ENCODE peak calls at places on chromosomes 4 and X, in four cellular contexts. One of them, this sample, is unnamed.

GRCh38 chrX:123673813-123674212 is 59.0 kb downstream of the THOC2 start:
- DNase-seq in body of pancreas: no peak
- DNase-seq in AG04450: no peak
- DNase-seq in psoas muscle: no peak
- DNase-seq in this sample: no peak

GRCh38 chr4:139585468-139585867 is 29.4 kb upstream of the SETD7 start:
- DNase-seq in body of pancreas: no peak
- DNase-seq in AG04450: no peak
- DNase-seq in psoas muscle: no peak
- DNase-seq in this sample: no peak

GRCh38 chr4:189940178-189941004 is at the start of gene FRG1:
- DNase-seq in body of pancreas: peak; percentile 94
- DNase-seq in AG04450: peak; percentile 88
- DNase-seq in psoas muscle: peak; percentile 97
- DNase-seq in this sample: peak; percentile 99

GRCh38 chr4:98143001-98143899 is at the start of gene STPG2:
- DNase-seq in body of pancreas: peak; percentile 96
- DNase-seq in AG04450: peak; percentile 66
- DNase-seq in psoas muscle: peak; percentile 91
- DNase-seq in this sample: peak; percentile 99

GRCh38 chrX:16659326-16659725 is 9.4 kb downstream of the S100G start:
- DNase-seq in body of pancreas: no peak
- DNase-seq in AG04450: no peak
- DNase-seq in psoas muscle: no peak
- DNase-seq in this sample: no peak

GRCh38 chrX:9562851-9563250 is 98.0 kb downstream of the TBL1X start:
- DNase-seq in body of pancreas: no peak
- DNase-seq in AG04450: peak; percentile 71
- DNase-seq in psoas muscle: peak; percentile 30
- DNase-seq in this sample: no peak

GRCh38 chrX:49058794-49059193 is at the start of gene CCDC120:
- DNase-seq in body of pancreas: peak; percentile 71
- DNase-seq in AG04450: no peak
- DNase-seq in psoas muscle: no peak
- DNase-seq in this sample: no peak

GRCh38 chrX:40003071-40003981 is 94.4 kb downstream of the BCOR start:
- DNase-seq in body of pancreas: no peak
- DNase-seq in AG04450: no peak
- DNase-seq in psoas muscle: no peak
- DNase-seq in this sample: no peak

GRCh38 chr4:169791527-169792156 is 33.9 kb upstream of the HPF1 start:
- DNase-seq in body of pancreas: peak; percentile 32
- DNase-seq in AG04450: no peak
- DNase-seq in psoas muscle: no peak
- DNase-seq in this sample: peak; percentile 77

GRCh38 chr4:896216-896615 is 35.9 kb downstream of the GAK start:
- DNase-seq in body of pancreas: no peak
- DNase-seq in AG04450: no peak
- DNase-seq in psoas muscle: no peak
- DNase-seq in this sample: no peak

GRCh38 chrX:10756365-10756915 is 136.1 kb upstream of the MID1 start:
- DNase-seq in body of pancreas: peak; percentile 25
- DNase-seq in AG04450: peak; percentile 76
- DNase-seq in psoas muscle: no peak
- DNase-seq in this sample: no peak

GRCh38 chr4:99817310-99817885 is 771 bp downstream of the DAPP1 start:
- DNase-seq in body of pancreas: no peak
- DNase-seq in AG04450: no peak
- DNase-seq in psoas muscle: no peak
- DNase-seq in this sample: no peak

GRCh38 chr4:69881173-69881773 is 21.3 kb upstream of the SULT1E1 start:
- DNase-seq in body of pancreas: peak; percentile 47
- DNase-seq in AG04450: peak; percentile 8
- DNase-seq in psoas muscle: no peak
- DNase-seq in this sample: no peak

GRCh38 chrX:123962794-123963373 is 1.4 kb downstream of the STAG2 start:
- DNase-seq in body of pancreas: peak; percentile 92
- DNase-seq in AG04450: peak; percentile 86
- DNase-seq in psoas muscle: peak; percentile 85
- DNase-seq in this sample: peak; percentile 92

GRCh38 chr4:47567511-47567910 is 82.4 kb downstream of the ATP10D start:
- DNase-seq in body of pancreas: no peak
- DNase-seq in AG04450: no peak
- DNase-seq in psoas muscle: no peak
- DNase-seq in this sample: no peak

GRCh38 chr4:88953400-88953799 is 103.6 kb downstream of the FAM13A start:
- DNase-seq in body of pancreas: no peak
- DNase-seq in AG04450: no peak
- DNase-seq in psoas muscle: no peak
- DNase-seq in this sample: no peak

GRCh38 chrX:10254746-10255145 is 98.0 kb downstream of the CLCN4 start:
- DNase-seq in body of pancreas: no peak
- DNase-seq in AG04450: no peak
- DNase-seq in psoas muscle: no peak
- DNase-seq in this sample: no peak

GRCh38 chr4:126630171-126630570 is 1002.6 kb upstream of the INTU start:
- DNase-seq in body of pancreas: no peak
- DNase-seq in AG04450: no peak
- DNase-seq in psoas muscle: no peak
- DNase-seq in this sample: no peak

GRCh38 chrX:77694491-77694890 is 91.5 kb downstream of the ATRX start:
- DNase-seq in body of pancreas: no peak
- DNase-seq in AG04450: no peak
- DNase-seq in psoas muscle: no peak
- DNase-seq in this sample: no peak

GRCh38 chr4:11954093-11954492 is 525.4 kb upstream of the HS3ST1 start:
- DNase-seq in body of pancreas: no peak
- DNase-seq in AG04450: no peak
- DNase-seq in psoas muscle: no peak
- DNase-seq in this sample: no peak

GRCh38 chr4:137768881-137769280 is 236.6 kb upstream of the PCDH18 start:
- DNase-seq in body of pancreas: no peak
- DNase-seq in AG04450: no peak
- DNase-seq in psoas muscle: no peak
- DNase-seq in this sample: no peak

GRCh38 chr4:84100071-84100470 is 399.0 kb downstream of the NKX6-1 start:
- DNase-seq in body of pancreas: no peak
- DNase-seq in AG04450: no peak
- DNase-seq in psoas muscle: no peak
- DNase-seq in this sample: no peak

GRCh38 chr4:47662975-47663374 is 174.9 kb downstream of the CORIN start:
- DNase-seq in body of pancreas: no peak
- DNase-seq in AG04450: no peak
- DNase-seq in psoas muscle: no peak
- DNase-seq in this sample: no peak

GRCh38 chr4:143352052-143352451 is 15.4 kb downstream of the GAB1 start:
- DNase-seq in body of pancreas: no peak
- DNase-seq in AG04450: no peak
- DNase-seq in psoas muscle: no peak
- DNase-seq in this sample: no peak

GRCh38 chr4:73451404-73451803 is 15.4 kb downstream of the AFP start:
- DNase-seq in body of pancreas: no peak
- DNase-seq in AG04450: no peak
- DNase-seq in psoas muscle: no peak
- DNase-seq in this sample: no peak

GRCh38 chr4:60134106-60134505 is 1066.0 kb upstream of the ADGRL3 start:
- DNase-seq in body of pancreas: no peak
- DNase-seq in AG04450: no peak
- DNase-seq in psoas muscle: no peak
- DNase-seq in this sample: no peak

GRCh38 chr4:75512336-75513211 is 1.6 kb downstream of the RCHY1 start:
- DNase-seq in body of pancreas: no peak
- DNase-seq in AG04450: no peak
- DNase-seq in psoas muscle: no peak
- DNase-seq in this sample: no peak

GRCh38 chr4:125642645-125643044 is 327.9 kb downstream of the FAT4 start:
- DNase-seq in body of pancreas: no peak
- DNase-seq in AG04450: no peak
- DNase-seq in psoas muscle: no peak
- DNase-seq in this sample: no peak

DNA sequence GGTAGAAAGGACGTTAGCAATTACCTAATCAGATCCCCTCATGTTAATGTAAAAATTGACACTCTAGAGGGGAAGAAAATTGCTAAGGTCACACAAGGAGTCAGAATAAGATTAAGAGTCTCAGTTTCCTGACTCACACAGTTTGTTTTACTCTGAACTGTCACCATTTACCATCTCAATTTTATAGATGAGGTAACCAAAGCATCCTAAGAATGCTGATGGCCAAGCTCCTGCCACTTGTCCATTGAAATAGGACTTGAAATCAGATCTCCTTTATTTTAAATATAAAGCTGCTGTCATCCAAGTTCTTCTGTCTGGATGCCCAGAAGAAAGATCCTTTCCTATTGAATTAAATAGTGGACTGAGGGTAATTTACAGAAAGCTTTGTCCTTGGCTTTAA is 114.8 kb upstream of the VAMP7 start:
- DNase-seq in body of pancreas: no peak
- DNase-seq in AG04450: no peak
- DNase-seq in psoas muscle: no peak
- DNase-seq in this sample: no peak
- H3K9me3 ChIP-seq in body of pancreas: no peaks in the 10 kb centered on the region
- H3K9me3 ChIP-seq in AG04450: no peaks in the 10 kb centered on the region
- H3K9me3 ChIP-seq in psoas muscle: peaks cover 5% of the 10 kb centered on the region
- H3K9me3 ChIP-seq in this sample: peaks cover 9% of the 10 kb centered on the region

DNA sequence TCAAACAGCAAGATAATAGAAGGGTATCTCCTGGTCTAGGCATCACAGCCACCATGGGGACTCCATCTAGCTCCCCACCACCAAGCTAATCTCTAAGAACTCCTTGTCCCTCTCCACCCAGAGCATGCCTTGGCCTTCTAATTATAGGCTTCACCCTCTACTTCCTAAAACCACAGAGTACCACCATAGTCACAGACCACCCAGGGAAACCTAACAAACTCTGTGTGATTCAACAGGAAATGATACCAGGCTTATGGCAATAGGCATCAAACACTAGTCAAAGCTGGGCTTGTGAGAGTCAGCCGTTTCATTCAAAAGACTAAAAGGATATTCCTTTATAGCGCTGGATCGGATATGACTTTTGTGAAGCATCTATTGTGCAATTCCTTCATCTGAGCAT is 91.5 kb upstream of the NALF2 start:
- DNase-seq in body of pancreas: no peak
- DNase-seq in AG04450: no peak
- DNase-seq in psoas muscle: no peak
- DNase-seq in this sample: no peak
- H3K9me3 ChIP-seq in body of pancreas: no peaks in the 10 kb centered on the region
- H3K9me3 ChIP-seq in AG04450: peaks cover 4% of the 10 kb centered on the region
- H3K9me3 ChIP-seq in psoas muscle: no peaks in the 10 kb centered on the region
- H3K9me3 ChIP-seq in this sample: no peaks in the 10 kb centered on the region

GRCh38 chr4:19024047-19024446 is 1002.5 kb upstream of the LCORL start:
- DNase-seq in body of pancreas: no peak
- DNase-seq in AG04450: no peak
- DNase-seq in psoas muscle: no peak
- DNase-seq in this sample: no peak

GRCh38 chr4:19030048-19030447 is 1008.5 kb upstream of the LCORL start:
- DNase-seq in body of pancreas: no peak
- DNase-seq in AG04450: no peak
- DNase-seq in psoas muscle: no peak
- DNase-seq in this sample: no peak

GRCh38 chr4:19021617-19022016 is 1000.1 kb upstream of the LCORL start:
- DNase-seq in body of pancreas: no peak
- DNase-seq in AG04450: no peak
- DNase-seq in psoas muscle: no peak
- DNase-seq in this sample: no peak

GRCh38 chr4:19026281-19026680 is 1004.7 kb upstream of the LCORL start:
- DNase-seq in body of pancreas: peak; percentile 45
- DNase-seq in AG04450: no peak
- DNase-seq in psoas muscle: no peak
- DNase-seq in this sample: no peak

DNA sequence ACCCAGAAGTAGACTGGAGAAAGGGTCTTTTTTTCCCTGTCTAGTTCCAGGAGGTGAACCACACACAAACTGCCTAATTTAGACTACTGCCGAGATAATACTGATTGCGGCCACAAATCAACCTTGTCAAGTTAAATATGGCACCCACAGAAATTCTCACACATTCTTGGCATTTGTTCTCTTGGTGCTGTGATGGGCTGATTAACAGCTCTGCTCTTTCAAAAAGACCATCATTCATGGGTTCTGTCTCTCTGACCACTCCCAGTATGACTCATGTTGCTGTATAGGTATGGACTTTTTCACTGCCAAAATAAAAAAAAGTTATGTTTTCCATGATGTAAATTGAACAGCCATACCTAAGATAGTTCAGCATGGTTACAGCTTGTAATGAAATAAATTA is 1003.5 kb upstream of the LCORL start:
- DNase-seq in body of pancreas: no peak
- DNase-seq in AG04450: no peak
- DNase-seq in psoas muscle: no peak
- DNase-seq in this sample: no peak
- H3K9me3 ChIP-seq in body of pancreas: no peaks in the 10 kb centered on the region
- H3K9me3 ChIP-seq in AG04450: no peaks in the 10 kb centered on the region
- H3K9me3 ChIP-seq in psoas muscle: no peaks in the 10 kb centered on the region
- H3K9me3 ChIP-seq in this sample: no peaks in the 10 kb centered on the region

GRCh38 chrX:152313529-152314302 is 137.4 kb downstream of the GABRA3 start:
- DNase-seq in body of pancreas: no peak
- DNase-seq in AG04450: no peak
- DNase-seq in psoas muscle: no peak
- DNase-seq in this sample: no peak

GRCh38 chrX:152306331-152306730 is 144.8 kb downstream of the GABRA3 start:
- DNase-seq in body of pancreas: no peak
- DNase-seq in AG04450: no peak
- DNase-seq in psoas muscle: no peak
- DNase-seq in this sample: no peak

GRCh38 chrX:152307936-152308335 is 143.2 kb downstream of the GABRA3 start:
- DNase-seq in body of pancreas: no peak
- DNase-seq in AG04450: no peak
- DNase-seq in psoas muscle: no peak
- DNase-seq in this sample: no peak
- H3K9me3 ChIP-seq in body of pancreas: no peaks in the 10 kb centered on the region
- H3K9me3 ChIP-seq in AG04450: peaks cover 7% of the 10 kb centered on the region
- H3K9me3 ChIP-seq in psoas muscle: no peaks in the 10 kb centered on the region
- H3K9me3 ChIP-seq in this sample: no peaks in the 10 kb centered on the region

This sample was measured in spleen.